ENCODE peak calls at places on chromosomes 11 and 22, in seven cellular contexts. D, H, T, L, Z, B and G are unnamed samples.

GRCh38 chr11:118194835-118195627 is 18.6 kb upstream of the SCN2B start:
- DNase-seq in Z (peak), H (no peak), B (no peak), L (peak), D (peak), T (peak), G (peak)

GRCh38 chr11:8080674-8081590 is at the start of gene TUB:
- DNase-seq in D (peak), L (no peak), H (no peak), B (no peak), T (no peak), Z (no peak), G (no peak)

GRCh38 chr11:18723991-18724390 is 2.0 kb downstream of the IGSF22 start:
- DNase-seq in Z (no peak), L (no peak), T (no peak), D (no peak), H (no peak), B (peak), G (no peak)

GRCh38 chr11:76678316-76678715 is 7.8 kb upstream of the LRRC32 start:
- DNase-seq in H (no peak), B (no peak), L (no peak), Z (no peak), T (no peak), D (no peak), G (no peak)

GRCh38 chr22:19047993-19048392 is 74.2 kb downstream of the DGCR2 start:
- DNase-seq in T (no peak), B (no peak), H (no peak), L (no peak), Z (no peak), D (no peak), G (no peak)

GRCh38 chr11:73761403-73761945 is 600 bp upstream of the RAB6A start:
- DNase-seq in D (no peak), T (no peak), B (no peak), Z (no peak), H (no peak), L (no peak), G (no peak)

GRCh38 chr11:30585892-30586250 is 282 bp downstream of the MPPED2 start:
- DNase-seq in L (peak), D (no peak), T (no peak), H (no peak), Z (no peak), B (peak), G (no peak)

GRCh38 chr22:48889887-48890692 is 937.6 kb downstream of the BRD1 start:
- DNase-seq in L (no peak), Z (no peak), H (no peak), B (no peak), T (no peak), D (no peak), G (no peak)

GRCh38 chr11:93498099-93499040 is 44.8 kb downstream of the SMCO4 start:
- DNase-seq in T (no peak), L (no peak), D (peak), Z (peak), H (no peak), B (no peak), G (peak)

GRCh38 chr11:31844351-31844750 is 33.2 kb upstream of the PAX6 start:
- DNase-seq in L (no peak), H (no peak), T (no peak), B (no peak), Z (peak), D (peak), G (no peak)

GRCh38 chr22:30235687-30236170 is 10.8 kb downstream of the LIF start:
- DNase-seq in T (peak), Z (peak), D (no peak), B (peak), L (no peak), H (no peak), G (peak)

GRCh38 chr11:27218498-27219038 is 144.4 kb downstream of the CCDC34 start:
- DNase-seq in H (no peak), T (peak), L (no peak), Z (peak), B (no peak), D (peak), G (peak)

GRCh38 chr22:50244420-50245213 is at the start of gene TUBGCP6:
- DNase-seq in T (peak), Z (peak), D (peak), H (peak), B (peak), L (peak), G (peak)
- TF ChIP-seq CTCF in T (peak), Z (peak), D (no peak), H (peak), B (peak), L (no peak), G (no peak)

DNA sequence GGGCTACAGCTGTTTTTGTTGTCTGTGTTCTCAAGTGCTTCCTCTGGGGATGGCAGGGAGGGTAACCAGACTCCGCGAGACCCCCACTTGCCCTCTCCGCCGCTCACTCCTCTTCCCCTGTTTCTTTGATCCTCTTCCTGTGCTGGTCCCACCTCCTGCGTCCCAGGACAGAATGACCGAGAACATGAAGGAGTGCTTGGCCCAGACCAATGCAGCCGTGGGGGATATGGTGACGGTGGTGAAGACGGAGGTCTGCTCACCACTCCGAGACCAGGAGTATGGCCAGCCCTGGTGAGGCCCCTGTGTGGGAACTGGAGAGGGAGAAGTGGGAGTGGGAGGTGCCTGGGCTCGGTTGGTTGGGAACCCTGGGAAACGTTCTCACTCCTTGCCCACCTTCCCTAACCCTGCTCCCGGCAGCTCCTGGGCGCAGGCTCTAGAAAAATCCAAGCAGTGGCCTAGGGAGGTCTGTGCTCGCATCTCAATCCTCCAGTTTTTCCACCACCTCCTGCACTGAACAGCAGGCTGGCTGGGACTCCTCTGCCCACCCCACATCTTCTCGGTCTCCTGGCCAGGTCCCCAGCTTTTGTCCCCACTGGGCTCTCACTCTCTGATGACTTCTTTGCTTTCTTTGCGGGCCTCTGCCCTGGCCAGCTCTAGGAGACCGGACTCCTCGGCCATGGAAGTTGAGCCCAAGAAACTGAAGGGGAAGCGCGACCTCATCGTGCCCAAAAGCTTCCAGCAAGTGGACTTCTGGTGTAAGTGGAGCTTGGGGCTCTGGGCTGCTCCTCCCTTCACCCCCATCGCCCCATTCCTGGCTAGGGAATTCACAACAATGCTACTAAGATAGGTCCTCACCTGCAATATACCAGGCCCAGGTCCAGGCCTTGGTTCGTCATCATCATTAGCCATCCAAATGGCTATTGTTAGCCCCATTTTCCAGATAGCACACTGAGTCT is 35.4 kb downstream of the PRDM11 start:
- DNase-seq in Z (no peak), L (no peak), T (no peak), D (no peak), H (no peak), B (no peak), G (no peak)
- H3K4me3 ChIP-seq in Z (no peak), L (peak), T (no peak), D (no peak), H (no peak), B (no peak), G (no peak)

DNA sequence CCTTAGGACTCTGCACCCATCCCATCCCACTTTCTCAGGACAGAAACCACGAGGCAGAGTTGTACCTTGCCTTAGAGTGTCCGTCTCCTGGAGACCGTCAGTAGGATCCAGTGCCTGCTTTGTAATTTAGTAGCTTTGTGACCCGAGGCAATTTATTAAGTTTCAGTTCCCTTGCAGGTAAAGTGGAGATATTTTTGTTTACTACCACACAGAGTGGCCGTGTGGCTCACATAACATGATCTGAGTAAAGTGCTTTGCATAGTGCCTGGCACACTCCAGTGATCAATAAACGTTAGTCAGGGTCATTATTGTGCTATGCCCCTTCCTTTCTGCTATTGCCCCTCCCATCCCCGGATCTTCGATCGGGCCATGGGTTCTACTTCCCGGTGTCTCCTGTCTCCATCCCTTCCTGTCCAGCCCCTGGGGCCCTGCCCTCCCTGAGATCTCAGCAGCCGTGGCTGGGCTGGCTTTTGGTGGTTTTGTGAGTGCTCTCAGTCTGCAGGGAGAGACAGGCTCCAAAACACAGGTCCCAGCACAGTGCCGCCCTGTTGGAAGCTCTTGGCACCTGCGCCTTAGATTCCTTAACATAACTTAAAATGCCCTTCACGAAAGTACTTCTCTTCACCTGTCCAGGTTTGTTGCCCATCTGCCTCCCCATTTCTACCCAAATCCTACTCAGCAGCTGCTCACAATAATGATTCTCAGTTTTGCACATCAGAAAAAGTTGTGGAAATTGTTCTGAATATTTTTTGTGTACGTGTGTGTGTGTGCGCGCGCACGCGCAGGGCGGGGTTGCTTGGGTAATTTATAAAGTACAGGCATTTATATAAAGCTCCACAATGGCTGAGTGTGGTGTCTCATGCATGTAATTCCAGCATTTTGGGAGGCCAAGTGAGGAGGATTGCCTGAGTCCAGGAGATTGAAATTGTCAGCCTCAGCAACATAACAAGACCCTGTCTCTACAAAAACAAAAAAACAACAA is 753.7 kb downstream of the NTM start:
- DNase-seq in T (no peak), B (no peak), L (no peak), Z (no peak), D (no peak), H (peak), G (no peak)
- TF ChIP-seq CTCF in T (no peak), B (peak), L (no peak), Z (peak), D (no peak), H (peak), G (no peak)

GRCh38 chr11:102112654-102112926 is 2.3 kb downstream of the YAP1 start:
- DNase-seq in H (no peak), D (no peak), L (no peak), T (no peak), B (no peak), Z (no peak), G (no peak)
- H3K4me3 ChIP-seq in H (no peak), D (peak), L (peak), T (peak), B (no peak), Z (peak), G (peak)

GRCh38 chr11:59810189-59810910 is at the start of gene MRPL16:
- DNase-seq in L (peak), H (peak), B (peak), D (peak), Z (peak), T (peak), G (peak)
- TF ChIP-seq CTCF in L (no peak), H (peak), B (peak), D (no peak), Z (peak), T (peak), G (no peak)

DNA sequence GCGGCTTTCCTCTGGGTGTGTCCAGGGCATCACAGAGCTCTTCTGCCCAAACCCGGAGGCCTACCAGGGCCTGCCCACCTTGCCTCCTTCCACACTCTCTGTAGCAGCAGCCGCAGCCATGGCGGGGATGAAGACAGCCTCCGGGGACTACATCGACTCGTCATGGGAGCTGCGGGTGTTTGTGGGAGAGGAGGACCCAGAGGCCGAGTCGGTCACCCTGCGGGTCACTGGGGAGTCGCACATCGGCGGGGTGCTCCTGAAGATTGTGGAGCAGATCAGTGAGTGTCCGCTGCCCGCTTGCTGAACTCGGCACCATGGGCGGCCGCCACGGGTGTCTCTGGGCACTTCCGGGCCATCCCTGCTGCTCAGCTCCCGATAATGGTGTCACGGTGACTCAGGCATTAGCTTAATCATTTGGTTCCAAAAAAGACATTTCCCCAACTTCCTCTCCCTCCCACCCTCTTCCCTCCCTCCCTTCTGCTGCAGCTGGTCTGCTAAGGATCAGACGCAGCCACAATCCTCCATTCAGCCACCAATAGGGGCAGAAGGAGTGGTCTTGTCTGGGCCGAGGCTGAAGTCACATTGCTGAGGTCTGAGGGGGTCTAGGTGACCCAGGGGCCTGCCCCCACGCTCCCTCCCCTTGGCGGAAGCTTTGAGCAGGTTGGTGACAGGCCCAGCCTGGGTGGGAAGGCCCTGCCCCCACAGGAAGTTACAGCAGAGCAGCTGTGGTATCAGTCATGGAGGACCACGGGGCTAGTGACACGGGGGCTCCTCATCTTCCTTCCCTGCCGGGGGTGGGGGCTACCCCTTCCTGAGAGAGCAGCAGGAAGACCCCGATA is 945 bp downstream of the FERMT3 start:
- DNase-seq in D (peak), T (no peak), B (no peak), Z (peak), H (peak), L (peak), G (peak)
- H3K4me3 ChIP-seq in D (no peak), T (no peak), B (no peak), Z (peak), H (peak), L (peak), G (no peak)

DNA sequence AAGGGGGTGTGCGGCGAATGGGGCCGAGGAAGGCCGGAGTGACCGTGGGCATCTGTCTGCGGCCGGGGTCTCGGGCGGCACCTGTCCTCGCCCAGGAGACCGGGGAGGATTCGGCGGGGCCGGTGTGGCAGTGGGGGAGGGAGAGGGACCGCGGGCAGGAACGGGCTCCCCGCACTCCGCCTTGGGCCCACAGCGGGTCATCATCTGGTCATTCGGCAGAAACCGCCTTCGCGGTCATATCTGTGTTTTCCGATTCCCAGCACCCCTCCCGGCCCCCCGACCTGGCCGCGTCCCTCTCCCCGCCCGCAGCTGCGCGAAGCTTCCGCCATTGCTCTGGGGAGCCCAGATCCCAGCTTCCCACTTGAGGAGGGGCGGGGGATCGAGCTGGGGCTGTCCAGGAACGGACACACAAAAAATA is 824 bp upstream of the CBX6 start:
- DNase-seq in T (peak), Z (no peak), L (peak), B (peak), H (no peak), D (no peak), G (peak)
- TF ChIP-seq CTCF in T (no peak), Z (no peak), L (no peak), B (no peak), H (no peak), D (no peak), G (no peak)